ENCODE peak calls at places on chromosomes 12 and 14, in nine cellular contexts. U, W, A, K, O, V, Q, Z and H are unnamed samples.

GRCh38 chr14:99774526-99775307 is 18.5 kb upstream of the EML1 start:
- DNase-seq in K (no peak), U (no peak), V (no peak), O (peak), Q (no peak), W (peak), A (no peak), Z (no peak), H (no peak)

GRCh38 chr12:132237772-132238486 is 91.5 kb downstream of the GALNT9 start:
- DNase-seq in Q (no peak), O (no peak), K (no peak), A (no peak), Z (no peak), W (no peak), U (no peak), V (no peak), H (no peak)

GRCh38 chr14:48723841-48724495 is 862.2 kb downstream of the RPS29 start:
- DNase-seq in V (no peak), Q (no peak), Z (no peak), A (peak), W (no peak), K (no peak), O (no peak), U (no peak), H (no peak)

GRCh38 chr14:106850913-106851825 is 1324.8 kb downstream of the TMEM121 start:
- DNase-seq in V (no peak), W (no peak), U (no peak), Z (no peak), O (no peak), A (no peak), Q (no peak), K (no peak), H (no peak)

GRCh38 chr12:106861984-106862894 is 87.8 kb downstream of the RIC8B start:
- DNase-seq in Z (no peak), V (no peak), Q (no peak), A (peak), O (peak), K (peak), U (no peak), W (no peak), H (no peak)

GRCh38 chr12:23906329-23906728 is 43.1 kb downstream of the SOX5 start:
- DNase-seq in O (peak), W (peak), Q (peak), V (no peak), U (peak), Z (no peak), K (no peak), A (peak), H (peak)

GRCh38 chr12:51848843-51849735 is 571 bp upstream of the FIGNL2 start:
- DNase-seq in Z (no peak), A (no peak), Q (peak), U (peak), K (no peak), O (no peak), V (peak), W (no peak), H (peak)

GRCh38 chr12:31393004-31393550 is 67.1 kb upstream of the SINHCAF start:
- DNase-seq in Q (no peak), A (no peak), Z (no peak), K (no peak), U (no peak), O (no peak), W (no peak), V (no peak), H (no peak)

GRCh38 chr12:57983150-57983857 is 41.9 kb downstream of the ATP23 start:
- DNase-seq in Z (no peak), V (no peak), W (peak), O (peak), K (peak), A (peak), U (peak), Q (peak), H (no peak)

GRCh38 chr12:48981757-48982157 is 3.6 kb downstream of the WNT1 start:
- DNase-seq in U (no peak), Z (no peak), K (no peak), V (no peak), Q (no peak), A (no peak), O (no peak), W (no peak), H (no peak)

GRCh38 chr12:55717397-55718007 is 1.7 kb downstream of the BLOC1S1 start:
- DNase-seq in U (no peak), A (peak), W (peak), O (no peak), V (no peak), Q (no peak), K (no peak), Z (no peak), H (no peak)

GRCh38 chr14:36656769-36657408 is 4.8 kb upstream of the PAX9 start:
- DNase-seq in A (no peak), Q (peak), Z (no peak), V (no peak), K (no peak), U (no peak), W (no peak), O (no peak), H (peak)

GRCh38 chr14:47227051-47227600 is 448.3 kb downstream of the MDGA2 start:
- DNase-seq in U (no peak), Q (no peak), O (no peak), K (no peak), A (peak), W (no peak), V (no peak), Z (no peak), H (no peak)

GRCh38 chr12:110224379-110225304 is 56.4 kb upstream of the ATP2A2 start:
- DNase-seq in Z (no peak), Q (no peak), W (peak), K (peak), U (peak), O (peak), V (no peak), A (peak), H (no peak)

GRCh38 chr14:61520546-61520945 is 174.8 kb upstream of the HIF1A start:
- DNase-seq in Z (no peak), A (no peak), W (no peak), U (no peak), O (peak), V (no peak), K (no peak), Q (no peak), H (no peak)

GRCh38 chr12:31323466-31324115 is 2.4 kb downstream of the SINHCAF start:
- DNase-seq in U (no peak), K (no peak), W (peak), V (no peak), Z (peak), A (peak), O (no peak), Q (no peak), H (peak)